ENCODE peak calls at places on chromosome 9, in six cellular contexts. R is HEK293T, U is A549, L is IMR-90, D is GM12878, E is HepG2. H is an unnamed sample.
A peak's percentile ranks its signal among the peaks of the same experiment; 100 is the strongest.

GRCh38 chr9:134163374-134164196 is 779 bp downstream of the RNU6ATAC start:
- DNase-seq in R (peak; percentile 20), U (no peak), L (peak; percentile 22), D (no peak), E (no peak), H (no peak)

GRCh38 chr9:86470326-86470725 is 116.1 kb upstream of the TUT7 start:
- DNase-seq in R (no peak), U (no peak), L (peak; percentile 19), D (no peak), E (no peak), H (no peak)

GRCh38 chr9:137666950-137667670 is 48.3 kb downstream of the EHMT1 start:
- DNase-seq in R (no peak), U (no peak), L (no peak), D (no peak), E (no peak), H (no peak)

GRCh38 chr9:133035669-133036068 is 4.9 kb downstream of the GTF3C5 start:
- DNase-seq in R (no peak), U (no peak), L (no peak), D (no peak), E (no peak), H (no peak)

GRCh38 chr9:76180541-76180940 is 213.7 kb downstream of the RFK start:
- DNase-seq in R (no peak), U (no peak), L (peak; percentile 69), D (no peak), E (no peak), H (no peak)

GRCh38 chr9:128124873-128125574 is 2.5 kb downstream of the PTGES2 start:
- DNase-seq in R (peak; percentile 55), U (peak; percentile 33), L (peak; percentile 45), D (peak; percentile 35), E (peak; percentile 57), H (no peak)

GRCh38 chr9:16344343-16344742 is 526.1 kb downstream of the BNC2 start:
- DNase-seq in R (no peak), U (peak; percentile 66), L (peak; percentile 93), D (no peak), E (no peak), H (no peak)

GRCh38 chr9:18605763-18606162 is 131.8 kb downstream of the ADAMTSL1 start:
- DNase-seq in R (no peak), U (no peak), L (peak; percentile 19), D (no peak), E (no peak), H (no peak)

GRCh38 chr9:134922066-134922931 is 4.6 kb upstream of the FCN1 start:
- DNase-seq in R (no peak), U (no peak), L (no peak), D (no peak), E (no peak), H (no peak)

GRCh38 chr9:133461975-133462374 is 2.2 kb downstream of the CACFD1 start:
- DNase-seq in R (no peak), U (no peak), L (no peak), D (no peak), E (peak; percentile 42), H (no peak)

GRCh38 chr9:4831944-4832343 is 39.2 kb downstream of the RCL1 start:
- DNase-seq in R (no peak), U (no peak), L (no peak), D (no peak), E (no peak), H (peak; percentile 49)

GRCh38 chr9:35690447-35691324 is 961 bp upstream of the TPM2 start:
- DNase-seq in R (peak; percentile 69), U (peak; percentile 71), L (peak; percentile 75), D (no peak), E (no peak), H (peak; percentile 79)

GRCh38 chr9:132241840-132242620 is 80.2 kb downstream of the NTNG2 start:
- DNase-seq in R (peak; percentile 26), U (no peak), L (no peak), D (no peak), E (no peak), H (peak; percentile 41)

GRCh38 chr9:78301466-78301865 is 4.5 kb downstream of the PSAT1 start:
- DNase-seq in R (no peak), U (no peak), L (peak; percentile 20), D (no peak), E (no peak), H (no peak)

GRCh38 chr9:134899818-134900325 is 17.8 kb downstream of the FCN1 start:
- DNase-seq in R (no peak), U (no peak), L (no peak), D (no peak), E (no peak), H (no peak)

GRCh38 chr9:76415731-76416130 is 21.5 kb upstream of the RFK start:
- DNase-seq in R (no peak), U (no peak), L (no peak), D (no peak), E (no peak), H (no peak)

GRCh38 chr9:16223074-16223871 is 647.2 kb downstream of the BNC2 start:
- DNase-seq in R (no peak), U (no peak), L (no peak), D (no peak), E (no peak), H (no peak)

GRCh38 chr9:34380034-34380510 is 3.4 kb upstream of the MYORG start:
- DNase-seq in R (no peak), U (no peak), L (no peak), D (no peak), E (no peak), H (no peak)

GRCh38 chr9:108057421-108058136 is 568.0 kb upstream of the KLF4 start:
- DNase-seq in R (no peak), U (peak; percentile 68), L (peak; percentile 98), D (no peak), E (no peak), H (no peak)

GRCh38 chr9:88196456-88196855 is 58.2 kb upstream of the SPATA31C2 start:
- DNase-seq in R (no peak), U (no peak), L (no peak), D (no peak), E (no peak), H (no peak)

GRCh38 chr9:19408316-19408692 is 505 bp upstream of the ACER2 start:
- DNase-seq in R (peak; percentile 23), U (no peak), L (no peak), D (no peak), E (no peak), H (no peak)

GRCh38 chr9:134930404-134930803 is 12.7 kb upstream of the FCN1 start:
- DNase-seq in R (no peak), U (no peak), L (no peak), D (peak; percentile 81), E (no peak), H (no peak)

GRCh38 chr9:88537743-88538055 is 2.7 kb downstream of the NXNL2 start:
- DNase-seq in R (no peak), U (peak; percentile 23), L (peak; percentile 87), D (no peak), E (no peak), H (no peak)

GRCh38 chr9:35816708-35817107 is 1.9 kb upstream of the HINT2 start:
- DNase-seq in R (peak; percentile 31), U (peak; percentile 46), L (no peak), D (no peak), E (peak; percentile 50), H (peak; percentile 16)

GRCh38 chr9:22136446-22137140 is 127.5 kb upstream of the CDKN2B start:
- DNase-seq in R (no peak), U (no peak), L (peak; percentile 89), D (no peak), E (no peak), H (no peak)

GRCh38 chr9:33682551-33682950 is 112.8 kb upstream of the PRSS3 start:
- DNase-seq in R (no peak), U (no peak), L (no peak), D (no peak), E (no peak), H (no peak)

GRCh38 chr9:108683245-108683644 is 172.5 kb downstream of the ACTL7B start:
- DNase-seq in R (no peak), U (no peak), L (no peak), D (no peak), E (no peak), H (no peak)

GRCh38 chr9:134099123-134099761 is 31.4 kb upstream of the BRD3 start:
- DNase-seq in R (peak; percentile 69), U (peak; percentile 67), L (peak; percentile 8), D (peak; percentile 24), E (peak; percentile 55), H (peak; percentile 69)

GRCh38 chr9:128685636-128686489 is 3.2 kb upstream of the SET start:
- DNase-seq in R (no peak), U (no peak), L (no peak), D (no peak), E (no peak), H (no peak)

GRCh38 chr9:97517331-97518089 is 16.0 kb downstream of the TMOD1 start:
- DNase-seq in R (no peak), U (no peak), L (no peak), D (no peak), E (no peak), H (no peak)

GRCh38 chr9:93256878-93257807 is 73.2 kb downstream of the WNK2 start:
- DNase-seq in R (no peak), U (no peak), L (no peak), D (no peak), E (no peak), H (no peak)
- TF ChIP-seq BHLHE40 in R (no peak), U (no peak), L (no peak), D (no peak), E (no peak), H (no peak)

DNA sequence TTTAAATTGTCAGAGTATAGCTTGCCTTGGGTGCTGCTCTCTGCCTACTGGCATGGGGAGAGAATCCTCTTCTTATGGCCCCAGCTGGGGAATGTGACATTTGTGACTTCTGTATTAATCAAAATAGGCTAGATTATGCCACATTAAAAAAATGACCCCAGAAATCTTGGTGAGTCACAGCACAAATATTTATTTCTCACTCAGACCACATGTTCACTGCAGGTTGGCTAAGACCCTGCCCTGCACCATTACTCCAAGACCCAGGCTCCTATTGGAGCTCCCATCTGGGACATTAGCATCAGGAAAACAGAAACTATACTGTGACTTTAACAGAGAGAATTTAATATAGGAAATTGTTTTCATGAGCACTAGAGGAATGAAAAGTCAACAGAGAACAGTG is 16.6 kb upstream of the WHRN start:
- DNase-seq in R (no peak), U (no peak), L (peak; percentile 21), D (no peak), E (no peak), H (no peak)
- TF ChIP-seq BHLHE40 in R (no peak), U (no peak), L (no peak), D (no peak), E (no peak), H (no peak)

DNA sequence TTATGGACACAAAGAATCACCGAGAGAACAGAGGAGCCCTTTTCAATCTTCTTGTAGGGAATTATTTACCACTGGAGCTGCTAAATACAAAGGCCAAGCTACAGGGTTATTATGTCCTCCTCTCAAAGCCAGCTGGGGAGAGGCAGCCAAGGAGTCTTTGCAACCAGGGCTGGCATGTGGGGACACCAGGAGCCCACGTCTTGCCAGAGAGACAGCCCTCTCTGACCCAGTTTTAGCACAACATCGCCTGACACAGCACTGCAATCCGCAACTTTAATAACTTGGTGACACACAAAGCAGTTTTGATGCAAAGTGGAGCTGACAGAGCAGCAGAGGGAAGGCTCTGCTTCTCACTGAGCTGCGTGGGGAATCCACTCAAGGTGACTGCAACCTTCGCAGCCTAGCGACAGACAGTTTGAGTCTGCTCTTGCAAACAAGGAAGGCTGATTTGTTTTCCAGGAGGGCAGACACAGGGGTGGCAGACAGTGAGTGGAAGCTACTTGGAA is 33.6 kb downstream of the TLR4 start:
- DNase-seq in R (no peak), U (no peak), L (no peak), D (no peak), E (no peak), H (no peak)
- TF ChIP-seq BHLHE40 in R (no peak), U (no peak), L (no peak), D (no peak), E (no peak), H (no peak)

GRCh38 chr9:113628621-113629020 is 165.1 kb downstream of the RGS3 start:
- DNase-seq in R (no peak), U (no peak), L (no peak), D (no peak), E (no peak), H (no peak)
- TF ChIP-seq BHLHE40 in R (no peak), U (no peak), L (no peak), D (no peak), E (no peak), H (no peak)